ENCODE peak calls at places on chromosomes 2 and 18, in six cellular contexts. One of them, this sample, is unnamed.

GRCh38 chr2:191051825-191052778 is 38.1 kb upstream of the STAT1 start:
- DNase-seq in psoas muscle: no peak
- DNase-seq in BE2C: no peak
- DNase-seq in omental fat pad: no peak
- DNase-seq in GM10248: peak
- DNase-seq in adrenal gland: no peak
- DNase-seq in this sample: peak

GRCh38 chr2:197673142-197673541 is 2.2 kb downstream of the RFTN2 start:
- DNase-seq in GM10248: no peak
- DNase-seq in psoas muscle: no peak
- DNase-seq in omental fat pad: no peak
- DNase-seq in adrenal gland: no peak
- DNase-seq in BE2C: no peak
- DNase-seq in this sample: no peak

GRCh38 chr2:13413989-13414388 is 697.3 kb downstream of the TRIB2 start:
- DNase-seq in adrenal gland: no peak
- DNase-seq in omental fat pad: no peak
- DNase-seq in psoas muscle: no peak
- DNase-seq in BE2C: no peak
- DNase-seq in GM10248: no peak
- DNase-seq in this sample: no peak

GRCh38 chr18:55778731-55779460 is 190.9 kb upstream of the TCF4 start:
- DNase-seq in psoas muscle: no peak
- DNase-seq in adrenal gland: no peak
- DNase-seq in BE2C: no peak
- DNase-seq in omental fat pad: no peak
- DNase-seq in GM10248: no peak
- DNase-seq in this sample: no peak

GRCh38 chr2:140288726-140289125 is 1508.5 kb upstream of the NXPH2 start:
- DNase-seq in GM10248: no peak
- DNase-seq in BE2C: no peak
- DNase-seq in omental fat pad: no peak
- DNase-seq in adrenal gland: no peak
- DNase-seq in psoas muscle: no peak
- DNase-seq in this sample: no peak

GRCh38 chr2:45778720-45779171 is 127.3 kb downstream of the PRKCE start:
- DNase-seq in GM10248: peak
- DNase-seq in psoas muscle: peak
- DNase-seq in adrenal gland: peak
- DNase-seq in omental fat pad: peak
- DNase-seq in BE2C: peak
- DNase-seq in this sample: peak

GRCh38 chr2:20077411-20077940 is 26.0 kb upstream of the LAPTM4A start:
- DNase-seq in adrenal gland: no peak
- DNase-seq in GM10248: no peak
- DNase-seq in psoas muscle: no peak
- DNase-seq in omental fat pad: no peak
- DNase-seq in BE2C: no peak
- DNase-seq in this sample: no peak

GRCh38 chr18:30358545-30358944 is 684.0 kb downstream of the DSC3 start:
- DNase-seq in BE2C: no peak
- DNase-seq in GM10248: no peak
- DNase-seq in omental fat pad: no peak
- DNase-seq in psoas muscle: no peak
- DNase-seq in adrenal gland: no peak
- DNase-seq in this sample: no peak

GRCh38 chr2:118582058-118582457 is 265.4 kb downstream of the EN1 start:
- DNase-seq in BE2C: no peak
- DNase-seq in psoas muscle: no peak
- DNase-seq in GM10248: no peak
- DNase-seq in omental fat pad: no peak
- DNase-seq in adrenal gland: no peak
- DNase-seq in this sample: no peak

GRCh38 chr2:17749753-17750438 is 3.7 kb downstream of the SMC6 start:
- DNase-seq in omental fat pad: no peak
- DNase-seq in psoas muscle: no peak
- DNase-seq in adrenal gland: no peak
- DNase-seq in BE2C: no peak
- DNase-seq in GM10248: peak
- DNase-seq in this sample: no peak

GRCh38 chr2:199070550-199070949 is 387.2 kb downstream of the SATB2 start:
- DNase-seq in adrenal gland: no peak
- DNase-seq in omental fat pad: no peak
- DNase-seq in BE2C: no peak
- DNase-seq in GM10248: no peak
- DNase-seq in psoas muscle: no peak
- DNase-seq in this sample: no peak

GRCh38 chr2:65630643-65631042 is 198.2 kb upstream of the SPRED2 start:
- DNase-seq in psoas muscle: no peak
- DNase-seq in omental fat pad: no peak
- DNase-seq in BE2C: no peak
- DNase-seq in GM10248: no peak
- DNase-seq in adrenal gland: no peak
- DNase-seq in this sample: no peak

GRCh38 chr2:199602271-199602895 is 144.6 kb upstream of the SATB2 start:
- DNase-seq in psoas muscle: no peak
- DNase-seq in GM10248: no peak
- DNase-seq in omental fat pad: no peak
- DNase-seq in BE2C: peak
- DNase-seq in adrenal gland: no peak
- DNase-seq in this sample: no peak

DNA sequence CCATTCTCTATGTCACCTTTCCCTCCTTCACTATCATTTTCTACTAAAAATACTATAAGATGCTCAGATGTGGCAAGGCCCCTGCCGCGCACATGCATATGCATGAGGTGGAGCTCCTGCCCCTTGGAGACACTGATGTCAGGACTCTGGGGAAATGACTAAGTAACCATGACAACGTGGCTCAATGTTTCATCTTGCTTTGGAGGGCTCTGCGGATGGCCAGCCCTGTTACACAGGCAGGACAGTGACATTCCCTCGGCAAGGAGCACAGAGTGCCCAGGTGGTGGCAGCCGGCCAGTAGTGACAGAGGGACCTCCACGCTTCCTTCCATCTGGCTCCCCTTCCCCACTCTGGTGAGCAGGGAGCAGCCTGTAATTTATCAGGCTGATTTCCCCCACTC is 364.1 kb downstream of the SS18 start:
- DNase-seq in adrenal gland: no peak
- DNase-seq in BE2C: no peak
- DNase-seq in GM10248: no peak
- DNase-seq in omental fat pad: no peak
- DNase-seq in psoas muscle: no peak
- DNase-seq in this sample: peak
- TF ChIP-seq CTCF in adrenal gland: no peak
- TF ChIP-seq CTCF in BE2C: no peak
- TF ChIP-seq CTCF in GM10248: no peak
- TF ChIP-seq CTCF in omental fat pad: no peak
- TF ChIP-seq CTCF in psoas muscle: no peak
- TF ChIP-seq CTCF in this sample: no peak

DNA sequence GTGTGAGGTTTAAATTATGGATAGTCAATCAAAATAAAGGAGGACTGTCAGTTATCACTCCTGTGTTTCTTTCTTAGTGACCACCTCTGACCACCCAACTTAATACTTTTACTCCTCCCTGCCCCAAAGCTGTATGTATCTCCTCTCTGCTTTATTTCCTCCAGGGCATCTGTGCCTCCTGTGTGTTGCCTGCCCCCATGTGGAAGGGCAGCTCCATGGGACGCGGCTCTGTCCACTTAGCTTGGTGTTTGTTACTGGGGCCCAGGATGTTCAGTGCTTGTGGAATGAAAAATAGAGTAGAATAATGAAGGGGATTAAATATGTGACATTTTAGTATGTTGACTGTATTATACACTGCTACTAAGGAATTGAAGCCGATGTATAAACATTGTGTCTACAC is 9.8 kb downstream of the ACP1 start:
- DNase-seq in psoas muscle: no peak
- DNase-seq in GM10248: no peak
- DNase-seq in BE2C: no peak
- DNase-seq in adrenal gland: no peak
- DNase-seq in omental fat pad: no peak
- DNase-seq in this sample: no peak
- TF ChIP-seq CTCF in psoas muscle: no peak
- TF ChIP-seq CTCF in GM10248: peak
- TF ChIP-seq CTCF in BE2C: no peak
- TF ChIP-seq CTCF in adrenal gland: no peak
- TF ChIP-seq CTCF in omental fat pad: no peak
- TF ChIP-seq CTCF in this sample: no peak

GRCh38 chr2:167342769-167343168 is 454.5 kb downstream of the XIRP2 start:
- DNase-seq in adrenal gland: no peak
- DNase-seq in GM10248: no peak
- DNase-seq in BE2C: no peak
- DNase-seq in omental fat pad: no peak
- DNase-seq in psoas muscle: no peak
- DNase-seq in this sample: no peak
- TF ChIP-seq CTCF in adrenal gland: no peak
- TF ChIP-seq CTCF in GM10248: no peak
- TF ChIP-seq CTCF in BE2C: no peak
- TF ChIP-seq CTCF in omental fat pad: no peak
- TF ChIP-seq CTCF in psoas muscle: no peak
- TF ChIP-seq CTCF in this sample: peak

GRCh38 chr2:231394201-231395141 is 1.0 kb upstream of the B3GNT7 start:
- DNase-seq in adrenal gland: no peak
- DNase-seq in BE2C: no peak
- DNase-seq in psoas muscle: no peak
- DNase-seq in omental fat pad: no peak
- DNase-seq in GM10248: peak
- DNase-seq in this sample: no peak
- TF ChIP-seq CTCF in adrenal gland: no peak
- TF ChIP-seq CTCF in BE2C: no peak
- TF ChIP-seq CTCF in psoas muscle: no peak
- TF ChIP-seq CTCF in omental fat pad: no peak
- TF ChIP-seq CTCF in GM10248: peak
- TF ChIP-seq CTCF in this sample: peak

GRCh38 chr2:216222650-216223352 is 113.7 kb downstream of the XRCC5 start:
- DNase-seq in BE2C: no peak
- DNase-seq in GM10248: peak
- DNase-seq in omental fat pad: no peak
- DNase-seq in adrenal gland: no peak
- DNase-seq in psoas muscle: no peak
- DNase-seq in this sample: no peak
- TF ChIP-seq CTCF in BE2C: peak
- TF ChIP-seq CTCF in GM10248: peak
- TF ChIP-seq CTCF in omental fat pad: no peak
- TF ChIP-seq CTCF in adrenal gland: no peak
- TF ChIP-seq CTCF in psoas muscle: peak
- TF ChIP-seq CTCF in this sample: peak

GRCh38 chr2:233062946-233063268 is 2.8 kb downstream of the INPP5D start:
- DNase-seq in GM10248: no peak
- DNase-seq in psoas muscle: no peak
- DNase-seq in adrenal gland: no peak
- DNase-seq in BE2C: no peak
- DNase-seq in omental fat pad: no peak
- DNase-seq in this sample: no peak

GRCh38 chr2:233060500-233061006 is 411 bp downstream of the INPP5D start:
- DNase-seq in adrenal gland: no peak
- DNase-seq in psoas muscle: no peak
- DNase-seq in omental fat pad: no peak
- DNase-seq in BE2C: no peak
- DNase-seq in GM10248: no peak
- DNase-seq in this sample: no peak

GRCh38 chr2:233061007-233061590 is 957 bp downstream of the INPP5D start:
- DNase-seq in omental fat pad: no peak
- DNase-seq in adrenal gland: no peak
- DNase-seq in BE2C: no peak
- DNase-seq in psoas muscle: no peak
- DNase-seq in GM10248: peak
- DNase-seq in this sample: no peak

GRCh38 chr2:233062447-233062842 is 2.3 kb downstream of the INPP5D start:
- DNase-seq in psoas muscle: no peak
- DNase-seq in adrenal gland: no peak
- DNase-seq in omental fat pad: no peak
- DNase-seq in BE2C: no peak
- DNase-seq in GM10248: no peak
- DNase-seq in this sample: no peak

GRCh38 chr2:233061591-233062446 is 1.7 kb downstream of the INPP5D start:
- DNase-seq in omental fat pad: no peak
- DNase-seq in GM10248: peak
- DNase-seq in BE2C: no peak
- DNase-seq in psoas muscle: peak
- DNase-seq in adrenal gland: peak
- DNase-seq in this sample: peak
- TF ChIP-seq CTCF in omental fat pad: no peak
- TF ChIP-seq CTCF in GM10248: peak
- TF ChIP-seq CTCF in BE2C: no peak
- TF ChIP-seq CTCF in psoas muscle: peak
- TF ChIP-seq CTCF in adrenal gland: no peak
- TF ChIP-seq CTCF in this sample: no peak

This sample was measured in neural crest cell.